ENCODE peak calls at places on chromosomes 7 and 10, in five cellular contexts. W, J, E, L and B are unnamed samples.

GRCh38 chr7:143934526-143935340 is at the start of gene OR2F2:
- DNase-seq in W (no peak), J (peak; percentile 64), E (no peak), L (no peak), B (no peak)

GRCh38 chr7:27697861-27698430 is 35.3 kb upstream of the HIBADH start:
- DNase-seq in W (peak; percentile 34), J (no peak), E (no peak), L (no peak), B (no peak)

GRCh38 chr7:45179666-45180065 is 22.1 kb downstream of the RAMP3 start:
- DNase-seq in W (no peak), J (no peak), E (no peak), L (no peak), B (no peak)

GRCh38 chr10:90592903-90593302 is 264.9 kb downstream of the HTR7 start:
- DNase-seq in W (no peak), J (peak; percentile 75), E (peak; percentile 35), L (peak; percentile 19), B (no peak)

GRCh38 chr10:119516381-119517234 is 25.9 kb downstream of the RGS10 start:
- DNase-seq in W (peak; percentile 24), J (no peak), E (no peak), L (no peak), B (no peak)

GRCh38 chr7:42232275-42232674 is 4.7 kb downstream of the GLI3 start:
- DNase-seq in W (no peak), J (peak; percentile 76), E (no peak), L (no peak), B (peak; percentile 30)

GRCh38 chr10:128526793-128527375 is 400.7 kb upstream of the MKI67 start:
- DNase-seq in W (no peak), J (no peak), E (no peak), L (no peak), B (no peak)

GRCh38 chr10:79984851-79985250 is 35.9 kb upstream of the SFTPD start:
- DNase-seq in W (no peak), J (peak; percentile 10), E (no peak), L (no peak), B (no peak)

GRCh38 chr7:41881313-41882130 is 178.6 kb upstream of the INHBA start:
- DNase-seq in W (peak; percentile 39), J (peak; percentile 39), E (peak; percentile 42), L (no peak), B (no peak)

GRCh38 chr7:140456627-140457051 is 22.7 kb downstream of the MKRN1 start:
- DNase-seq in W (no peak), J (no peak), E (no peak), L (no peak), B (no peak)

DNA sequence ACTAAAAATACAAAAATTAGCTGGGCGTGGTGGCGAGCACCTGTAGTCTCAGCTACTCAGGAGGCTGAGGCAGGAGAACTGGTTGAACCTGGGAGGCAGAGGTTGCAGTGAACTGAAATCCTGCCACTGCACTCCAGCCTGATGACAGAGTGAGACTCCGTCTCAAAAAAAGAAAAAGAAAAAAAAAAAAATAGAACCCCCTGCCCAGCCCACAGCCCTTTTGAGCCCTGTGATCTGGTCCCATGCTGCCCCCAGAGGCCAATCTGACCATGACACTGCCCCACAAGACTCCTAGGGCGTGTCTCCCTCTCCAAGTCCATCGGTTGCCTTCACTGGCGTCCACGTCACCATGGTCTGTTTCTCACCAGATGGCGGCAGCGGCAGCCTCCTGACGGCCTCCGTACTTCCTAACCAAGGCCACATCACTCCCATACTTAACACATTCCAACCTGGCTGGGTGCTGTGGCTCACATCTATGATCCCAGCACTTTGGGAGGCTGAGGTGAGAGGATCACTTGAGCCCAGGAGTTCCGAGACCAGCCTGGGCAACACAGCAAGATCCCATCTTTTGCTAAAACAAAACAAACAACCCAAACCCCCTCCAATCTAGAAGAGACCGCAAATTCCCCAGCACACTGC is 18.0 kb downstream of the STX1A start:
- DNase-seq in W (no peak), J (peak; percentile 68), E (no peak), L (no peak), B (no peak)
- TF ChIP-seq CTCF in W (peak; percentile 50), J (peak; percentile 64), E (peak; percentile 34), L (peak; percentile 60), B (no peak)

DNA sequence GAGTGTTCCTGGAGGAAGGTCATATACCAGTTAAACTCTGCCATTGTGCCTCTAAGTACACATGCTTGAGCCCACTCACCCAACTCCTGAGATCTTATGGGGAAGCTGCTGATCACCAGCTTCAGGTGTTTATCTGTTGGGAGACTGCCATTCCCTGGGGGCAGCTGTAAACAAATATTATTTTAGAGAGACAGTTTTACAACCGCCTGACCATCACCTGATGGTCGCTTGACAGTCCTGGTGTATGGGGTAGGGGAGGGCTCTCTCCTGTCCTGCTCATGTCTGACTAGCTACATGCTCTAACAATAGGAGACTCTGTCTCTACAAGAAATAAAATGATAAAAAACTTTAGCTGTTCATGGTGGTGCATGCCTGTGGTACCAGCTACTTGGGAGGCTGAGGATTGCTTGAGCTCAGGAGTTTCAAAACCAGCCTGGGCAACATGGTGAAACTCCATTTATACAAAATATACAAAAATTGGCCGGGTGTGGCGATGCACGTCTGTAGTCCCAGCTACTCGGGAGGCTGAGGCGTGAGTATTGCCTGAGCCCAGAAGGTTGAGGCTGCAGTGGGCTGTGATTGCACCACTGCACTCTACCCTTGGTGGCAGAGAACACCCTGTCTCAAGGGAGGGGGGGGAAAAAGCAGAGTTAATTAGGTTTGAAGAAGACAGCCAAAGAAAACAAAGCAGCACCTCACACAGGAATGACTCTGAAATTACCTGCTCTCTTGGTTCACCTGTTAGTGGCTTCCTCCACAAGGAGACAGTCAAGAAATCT is 109.8 kb downstream of the EEPD1 start:
- DNase-seq in W (no peak), J (no peak), E (no peak), L (no peak), B (no peak)
- TF ChIP-seq CTCF in W (no peak), J (no peak), E (no peak), L (no peak), B (no peak)

DNA sequence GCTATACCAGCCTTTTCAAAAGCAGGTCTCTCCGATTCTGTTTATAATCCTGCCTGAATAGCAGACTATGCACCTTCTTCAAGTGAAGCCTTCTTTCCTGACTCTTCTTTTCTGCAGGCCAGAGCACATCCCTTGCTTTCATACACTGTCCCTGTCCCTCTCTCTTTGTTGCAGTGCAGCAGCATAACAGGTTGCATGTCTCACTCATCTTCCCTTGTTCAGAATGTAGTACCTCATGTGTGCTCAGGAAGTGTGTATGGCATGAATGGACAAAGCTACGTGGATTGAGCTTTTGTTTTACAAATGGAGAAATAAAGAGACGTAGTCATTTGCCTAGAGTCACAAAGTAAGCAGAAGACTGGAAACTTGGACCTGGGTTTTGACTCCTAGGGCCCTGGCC is 67.9 kb downstream of the PTPRZ1 start:
- DNase-seq in W (no peak), J (no peak), E (no peak), L (no peak), B (no peak)
- TF ChIP-seq CTCF in W (no peak), J (no peak), E (no peak), L (no peak), B (no peak)

GRCh38 chr7:139036901-139037300 is 1.1 kb upstream of the ZC3HAV1L start:
- DNase-seq in W (no peak), J (no peak), E (no peak), L (no peak), B (no peak)

GRCh38 chr7:139034336-139034735 is 1.5 kb downstream of the ZC3HAV1L start:
- DNase-seq in W (no peak), J (peak; percentile 21), E (no peak), L (no peak), B (no peak)

GRCh38 chr7:139035588-139036353 is at the start of gene ZC3HAV1L:
- DNase-seq in W (no peak), J (peak; percentile 79), E (peak; percentile 70), L (peak; percentile 68), B (peak; percentile 31)

GRCh38 chr7:139033346-139034114 is 2.3 kb downstream of the ZC3HAV1L start:
- DNase-seq in W (no peak), J (no peak), E (no peak), L (no peak), B (no peak)

GRCh38 chr7:139034855-139035587 is 821 bp downstream of the ZC3HAV1L start:
- DNase-seq in W (no peak), J (peak; percentile 40), E (peak; percentile 51), L (peak; percentile 46), B (no peak)
- TF ChIP-seq CTCF in W (no peak), J (no peak), E (no peak), L (no peak), B (no peak)

GRCh38 chr10:48614481-48615383 is 9.9 kb upstream of the ARHGAP22 start:
- DNase-seq in W (no peak), J (peak; percentile 50), E (no peak), L (no peak), B (no peak)
- TF ChIP-seq CTCF in W (no peak), J (peak; percentile 50), E (peak; percentile 10), L (peak; percentile 19), B (no peak)